ENCODE peak calls at places on chromosomes 2 and 18, in six cellular contexts. K is K562, B is GM12878, H is H1, X is GM12891, P is HepG2. Q is an unnamed sample.

GRCh38 chr18:27750014-27750413 is 426.9 kb downstream of the CDH2 start:
- DNase-seq in P (peak; percentile 16), H (peak; percentile 67), K (no peak), B (no peak), X (no peak), Q (no peak)

GRCh38 chr2:88331239-88331638 is 121.3 kb downstream of the FOXI3 start:
- DNase-seq in P (no peak), K (no peak), H (no peak), X (no peak), B (no peak), Q (no peak)

GRCh38 chr18:50045126-50045525 is 149.8 kb downstream of the MYO5B start:
- DNase-seq in K (no peak), B (no peak), X (no peak), H (no peak), P (no peak), Q (no peak)

GRCh38 chr2:183037660-183038340 is 457 bp downstream of the NCKAP1 start:
- DNase-seq in K (peak; percentile 54), H (peak; percentile 64), B (no peak), P (peak; percentile 27), X (no peak), Q (no peak)

GRCh38 chr2:34423301-34423700 is 824.2 kb upstream of the FAM98A start:
- DNase-seq in X (no peak), P (no peak), K (no peak), B (no peak), H (no peak), Q (no peak)

GRCh38 chr2:216546646-216547403 is 48.2 kb downstream of the RPL37A start:
- DNase-seq in P (no peak), H (no peak), K (no peak), X (no peak), B (no peak), Q (no peak)

GRCh38 chr2:186820303-186820702 is 28.7 kb downstream of the ZSWIM2 start:
- DNase-seq in X (no peak), K (no peak), H (no peak), B (no peak), P (no peak), Q (no peak)

GRCh38 chr2:219304223-219304622 is 5.0 kb downstream of the PTPRN start:
- DNase-seq in P (no peak), X (no peak), K (no peak), H (no peak), B (no peak), Q (no peak)

GRCh38 chr2:178241852-178242551 is 47.7 kb downstream of the OSBPL6 start:
- DNase-seq in X (no peak), H (no peak), P (no peak), K (peak; percentile 25), B (no peak), Q (no peak)

GRCh38 chr2:241724259-241724974 is 10.0 kb upstream of the D2HGDH start:
- DNase-seq in X (no peak), B (no peak), P (no peak), H (peak; percentile 71), K (no peak), Q (no peak)

GRCh38 chr2:168798888-168799410 is 3.5 kb upstream of the NOSTRIN start:
- DNase-seq in K (peak; percentile 47), X (no peak), H (no peak), B (no peak), P (no peak), Q (no peak)

GRCh38 chr2:134307334-134307733 is 53.5 kb downstream of the MGAT5 start:
- DNase-seq in H (no peak), B (no peak), X (no peak), K (no peak), P (no peak), Q (no peak)

GRCh38 chr2:190431907-190432306 is 23.8 kb downstream of the MFSD6 start:
- DNase-seq in P (no peak), X (no peak), B (no peak), K (no peak), H (no peak), Q (no peak)

GRCh38 chr18:63440219-63440618 is 17.9 kb upstream of the VPS4B start:
- DNase-seq in K (no peak), X (no peak), H (no peak), B (no peak), P (no peak), Q (no peak)

GRCh38 chr2:64837925-64838641 is 151.1 kb upstream of the SLC1A4 start:
- DNase-seq in B (no peak), K (no peak), P (no peak), H (no peak), X (no peak), Q (no peak)

GRCh38 chr2:107588960-107589542 is 237.6 kb upstream of the RGPD4 start:
- DNase-seq in P (no peak), K (no peak), X (no peak), H (no peak), B (no peak), Q (no peak)

GRCh38 chr18:72086421-72086820 is 457.7 kb downstream of the CBLN2 start:
- DNase-seq in P (peak; percentile 24), X (no peak), B (no peak), K (no peak), H (no peak), Q (no peak)

GRCh38 chr2:21044694-21045371 is 960 bp upstream of the APOB start:
- DNase-seq in B (no peak), X (no peak), H (no peak), P (no peak), K (no peak), Q (no peak)

GRCh38 chr2:65749549-65749948 is 317.1 kb upstream of the SPRED2 start:
- DNase-seq in H (no peak), P (no peak), B (no peak), K (no peak), X (no peak), Q (no peak)

GRCh38 chr2:144348846-144349245 is 171.1 kb downstream of the ZEB2 start:
- DNase-seq in X (no peak), B (no peak), H (no peak), K (no peak), P (no peak), Q (no peak)

DNA sequence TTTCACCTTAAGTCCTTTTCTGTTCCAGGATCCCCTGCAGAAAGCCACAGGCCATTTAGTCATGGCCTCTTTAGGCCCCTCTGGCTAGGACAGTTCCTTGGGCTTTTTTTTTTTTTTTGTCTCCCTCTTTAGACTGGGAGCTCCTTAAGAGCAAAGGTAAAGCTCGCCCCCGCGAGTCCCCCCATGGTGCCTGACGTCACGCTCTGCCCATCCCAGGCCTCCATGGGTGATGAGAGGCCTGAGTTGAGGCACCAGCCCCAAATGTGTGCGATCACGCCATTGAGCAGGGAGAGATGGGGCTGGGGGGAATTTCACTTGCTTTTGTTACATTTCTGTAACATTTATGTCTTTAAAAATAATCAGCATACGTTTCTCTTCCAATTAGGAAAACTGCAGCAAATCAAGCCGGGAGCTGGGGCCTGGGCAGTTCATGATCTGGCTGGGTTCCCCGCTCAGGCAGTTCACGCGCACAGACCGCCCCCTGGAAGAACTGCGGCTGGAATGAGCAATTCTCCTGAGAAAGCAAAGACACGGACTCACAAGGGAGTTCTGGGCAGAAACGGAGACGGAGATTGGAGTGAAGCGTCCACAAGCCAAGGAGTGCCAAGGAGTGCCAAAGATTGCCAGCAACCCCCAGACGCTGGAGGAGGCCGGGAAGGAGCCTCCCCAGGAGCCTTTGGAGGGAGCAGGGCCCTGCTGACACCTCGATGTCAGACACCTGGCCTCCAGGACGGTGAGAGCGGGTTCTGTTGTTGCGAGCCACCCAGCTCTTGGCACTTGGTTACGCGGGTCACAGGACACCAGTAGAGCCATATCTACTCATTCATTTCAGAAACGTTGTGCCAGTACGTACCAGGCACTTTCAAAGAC is 108.4 kb upstream of the ODC1 start:
- DNase-seq in B (no peak), P (no peak), H (no peak), K (no peak), X (no peak), Q (no peak)
- TF ChIP-seq TAF1 in B (no peak), P (no peak), H (no peak), K (no peak), X (no peak), Q (no peak)

GRCh38 chr2:45808294-45808693 is 156.8 kb downstream of the PRKCE start:
- DNase-seq in P (no peak), K (no peak), H (no peak), X (no peak), B (no peak), Q (no peak)
- TF ChIP-seq POLR2A in P (no peak), K (no peak), H (no peak), X (no peak), B (no peak), Q (no peak)

DNA sequence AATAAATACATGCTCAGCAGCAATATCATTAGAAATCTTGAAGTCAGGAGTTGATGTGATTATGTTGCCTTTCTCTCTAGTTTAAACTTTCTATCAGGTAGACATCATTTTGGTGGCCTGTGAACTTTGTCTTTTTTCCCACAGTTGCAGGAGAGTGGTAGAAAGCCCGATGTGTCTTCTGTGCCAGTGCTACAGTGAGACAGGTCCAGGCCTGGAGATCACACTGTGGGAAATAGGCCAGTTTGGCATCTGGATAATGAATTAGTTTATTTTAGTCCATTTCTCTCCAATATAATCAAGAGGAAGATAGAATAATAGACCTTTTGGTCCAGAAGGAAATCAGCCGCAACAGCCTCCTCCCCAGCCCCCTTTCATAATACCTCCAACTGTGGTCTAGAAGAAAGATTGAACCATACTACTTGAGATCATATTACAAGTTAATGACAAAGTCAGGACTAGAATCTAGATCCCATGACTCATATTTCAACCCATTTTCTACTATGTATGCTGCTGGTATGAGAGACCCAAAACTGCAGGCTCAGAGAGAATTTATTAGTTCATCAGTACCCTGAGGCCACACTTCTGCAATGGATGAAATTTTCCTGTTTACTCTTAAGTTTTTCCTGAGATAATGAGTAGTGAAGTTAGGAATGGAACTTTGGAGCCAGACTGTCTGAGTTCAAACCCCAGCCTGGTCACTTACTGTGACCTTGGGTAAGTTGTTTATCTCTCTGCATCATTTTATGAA is 20.6 kb downstream of the KCMF1 start:
- DNase-seq in H (no peak), K (no peak), P (no peak), B (no peak), X (no peak), Q (no peak)
- TF ChIP-seq TAF1 in H (no peak), K (no peak), P (no peak), B (no peak), X (no peak), Q (no peak)

GRCh38 chr2:1729264-1729663 is 15.1 kb downstream of the PXDN start:
- DNase-seq in P (no peak), B (no peak), H (no peak), K (no peak), X (no peak), Q (no peak)

GRCh38 chr2:1727101-1727771 is 17.1 kb downstream of the PXDN start:
- DNase-seq in X (no peak), B (no peak), H (no peak), P (no peak), K (no peak), Q (no peak)

GRCh38 chr2:1730047-1730937 is 14.0 kb downstream of the PXDN start:
- DNase-seq in B (no peak), X (no peak), K (no peak), H (no peak), P (no peak), Q (no peak)

GRCh38 chr2:1727796-1728474 is 16.4 kb downstream of the PXDN start:
- DNase-seq in B (no peak), X (no peak), K (no peak), H (peak; percentile 41), P (no peak), Q (no peak)

DNA sequence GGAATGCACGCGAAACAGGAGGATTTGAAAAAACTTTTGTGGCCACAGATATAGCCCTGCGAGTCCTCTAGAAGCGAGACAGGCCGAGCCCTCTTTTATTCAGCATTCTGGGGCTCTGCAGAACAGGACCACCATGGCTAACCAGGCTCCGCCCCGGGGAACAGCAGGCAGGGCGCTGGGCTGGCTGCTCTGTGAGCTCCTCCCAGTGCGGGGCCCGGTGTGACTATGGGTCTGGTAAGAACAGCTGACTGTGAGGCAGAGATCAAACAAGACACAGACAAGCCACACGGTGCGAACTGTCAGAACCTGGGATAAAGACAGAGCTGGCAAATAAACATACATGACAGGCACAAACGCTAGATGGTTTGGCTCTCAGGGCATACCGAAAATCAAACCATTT is 15.5 kb downstream of the PXDN start:
- DNase-seq in H (peak; percentile 68), X (no peak), B (no peak), P (no peak), K (no peak), Q (no peak)
- TF ChIP-seq POLR2A in H (no peak), X (no peak), B (no peak), P (no peak), K (no peak), Q (no peak)